ENCODE peak calls at places on chromosome 16, in seven cellular contexts. T is NCI-H1417; X is prostate gland; P is fibroblast of the conjunctiva; F is NCI-H510A treated with DMSO at 0.1 percent for 48 hours; N is activated T-helper 1 cell treated with anti-CD3 and anti-CD28 coated beads, Interleukin-2, amount 50 U/mL, for 16 hours; I is activated T-cell treated with anti-CD3 and anti-CD28 coated beads for 1 hour. O is an unnamed sample.

GRCh38 chr16:22380529-22380928 is 6.1 kb upstream of the CDR2 start:
- DNase-seq in T (no peak), X (no peak), P (peak; percentile 17), F (no peak), N (no peak), I (no peak), O (no peak)

GRCh38 chr16:3861808-3862451 is 18.6 kb downstream of the CREBBP start:
- DNase-seq in T (no peak), X (no peak), P (no peak), F (no peak), N (no peak), I (no peak), O (peak; percentile 23)

GRCh38 chr16:86854895-86855294 is 276.5 kb downstream of the FOXL1 start:
- DNase-seq in T (no peak), X (no peak), P (no peak), F (no peak), N (no peak), I (no peak), O (no peak)

GRCh38 chr16:19113577-19114358 is at the start of gene ITPRIPL2:
- DNase-seq in T (peak; percentile 64), X (peak; percentile 85), P (peak; percentile 79), F (peak; percentile 99), N (no peak), I (no peak), O (peak; percentile 79)

GRCh38 chr16:7284780-7285179 is 47.9 kb upstream of the RBFOX1 start:
- DNase-seq in T (no peak), X (no peak), P (no peak), F (no peak), N (no peak), I (no peak), O (no peak)

GRCh38 chr16:22672830-22673210 is 141.1 kb upstream of the HS3ST2 start:
- DNase-seq in T (no peak), X (no peak), P (no peak), F (no peak), N (no peak), I (no peak), O (no peak)

GRCh38 chr16:88967800-88968588 is 9.0 kb downstream of the CBFA2T3 start:
- DNase-seq in T (peak; percentile 3), X (no peak), P (no peak), F (no peak), N (no peak), I (no peak), O (no peak)

GRCh38 chr16:4570688-4571321 is 14.7 kb downstream of the C16orf96 start:
- DNase-seq in T (no peak), X (no peak), P (no peak), F (no peak), N (no peak), I (no peak), O (no peak)

GRCh38 chr16:47424846-47425245 is 36.0 kb downstream of the ITFG1 start:
- DNase-seq in T (no peak), X (no peak), P (no peak), F (peak; percentile 78), N (no peak), I (no peak), O (no peak)

GRCh38 chr16:66324785-66325184 is 41.7 kb upstream of the CDH5 start:
- DNase-seq in T (no peak), X (no peak), P (no peak), F (peak; percentile 38), N (no peak), I (no peak), O (peak; percentile 65)

GRCh38 chr16:66515543-66516171 is 34.3 kb downstream of the TK2 start:
- DNase-seq in T (no peak), X (no peak), P (no peak), F (no peak), N (no peak), I (no peak), O (no peak)

GRCh38 chr16:27759301-27759871 is 209.4 kb downstream of the KATNIP start:
- DNase-seq in T (no peak), X (no peak), P (no peak), F (no peak), N (no peak), I (no peak), O (no peak)

GRCh38 chr16:85622683-85623082 is 9.6 kb downstream of the GSE1 start:
- DNase-seq in T (peak; percentile 20), X (no peak), P (no peak), F (peak; percentile 41), N (no peak), I (no peak), O (no peak)

GRCh38 chr16:9238346-9238745 is 146.9 kb downstream of the HAPSTR1 start:
- DNase-seq in T (no peak), X (no peak), P (no peak), F (no peak), N (no peak), I (no peak), O (no peak)

GRCh38 chr16:30551781-30552180 is 6.4 kb downstream of the ZNF764 start:
- DNase-seq in T (no peak), X (no peak), P (no peak), F (no peak), N (peak; percentile 46), I (peak; percentile 43), O (no peak)

GRCh38 chr16:11296351-11296705 is 15.2 kb upstream of the PRM1 start:
- DNase-seq in T (no peak), X (no peak), P (no peak), F (no peak), N (no peak), I (no peak), O (no peak)

GRCh38 chr16:48365601-48366164 is 19.5 kb downstream of the SIAH1 start:
- DNase-seq in T (peak; percentile 70), X (peak; percentile 92), P (peak; percentile 86), F (peak; percentile 88), N (peak; percentile 51), I (peak; percentile 57), O (peak; percentile 68)

GRCh38 chr16:85172465-85173071 is 60.3 kb upstream of the CIBAR2 start:
- DNase-seq in T (peak; percentile 39), X (no peak), P (no peak), F (peak; percentile 43), N (no peak), I (no peak), O (peak; percentile 81)

GRCh38 chr16:88692861-88693260 is 6.6 kb upstream of the SNAI3 start:
- DNase-seq in T (no peak), X (no peak), P (no peak), F (no peak), N (no peak), I (no peak), O (no peak)

GRCh38 chr16:63613701-63614100 is 1508.2 kb downstream of the CDH11 start:
- DNase-seq in T (no peak), X (no peak), P (no peak), F (no peak), N (no peak), I (no peak), O (no peak)

GRCh38 chr16:17518441-17518840 is 47.7 kb upstream of the XYLT1 start:
- DNase-seq in T (no peak), X (no peak), P (no peak), F (no peak), N (no peak), I (no peak), O (no peak)

GRCh38 chr16:2036200-2036966 is 9.7 kb downstream of the NHERF2 start:
- DNase-seq in T (no peak), X (no peak), P (no peak), F (no peak), N (no peak), I (no peak), O (no peak)

GRCh38 chr16:77191259-77191969 is 424 bp downstream of the MON1B start:
- DNase-seq in T (peak; percentile 48), X (no peak), P (no peak), F (no peak), N (no peak), I (no peak), O (no peak)

O was measured in retina.